ENCODE peak calls at places on chromosomes 11 and 22, in five cellular contexts. H is AG09319, N is transverse colon, P is heart right ventricle, U is DND-41. O is an unnamed sample.

GRCh38 chr11:8671651-8672062 is 10.8 kb downstream of the TRIM66 start:
- DNase-seq in H (no peak), N (no peak), P (peak; percentile 49), U (no peak), O (no peak)

GRCh38 chr11:77212314-77213007 is 84.4 kb downstream of the MYO7A start:
- DNase-seq in H (no peak), N (no peak), P (no peak), U (no peak), O (no peak)

GRCh38 chr22:28375761-28376534 is 303.7 kb downstream of the TTC28 start:
- DNase-seq in H (no peak), N (no peak), P (no peak), U (no peak), O (peak; percentile 52)

GRCh38 chr11:2944953-2945756 is 15.9 kb upstream of the PHLDA2 start:
- DNase-seq in H (peak; percentile 75), N (peak; percentile 86), P (peak; percentile 92), U (no peak), O (no peak)

GRCh38 chr11:47918882-47919495 is 61.4 kb upstream of the PTPRJ start:
- DNase-seq in H (no peak), N (no peak), P (no peak), U (no peak), O (no peak)

GRCh38 chr11:518463-519202 is 11.6 kb upstream of the RNH1 start:
- DNase-seq in H (peak; percentile 94), N (peak; percentile 95), P (peak; percentile 88), U (no peak), O (peak; percentile 90)

GRCh38 chr11:1281326-1281973 is 28.0 kb downstream of the TOLLIP start:
- DNase-seq in H (no peak), N (no peak), P (no peak), U (no peak), O (no peak)

GRCh38 chr11:47518212-47518959 is 34.5 kb downstream of the CELF1 start:
- DNase-seq in H (no peak), N (no peak), P (no peak), U (no peak), O (no peak)

GRCh38 chr11:123061403-123062157 is at the start of gene HSPA8:
- DNase-seq in H (no peak), N (peak; percentile 75), P (peak; percentile 68), U (peak; percentile 74), O (no peak)

GRCh38 chr11:995752-996420 is 40.6 kb downstream of the MUC6 start:
- DNase-seq in H (no peak), N (no peak), P (no peak), U (no peak), O (no peak)

GRCh38 chr11:57466680-57467079 is 6.4 kb downstream of the RTN4RL2 start:
- DNase-seq in H (no peak), N (no peak), P (no peak), U (no peak), O (no peak)

GRCh38 chr22:36852056-36852973 is 8.5 kb upstream of the NCF4 start:
- DNase-seq in H (no peak), N (no peak), P (no peak), U (no peak), O (no peak)

GRCh38 chr11:21037836-21038235 is 368.4 kb downstream of the NELL1 start:
- DNase-seq in H (no peak), N (no peak), P (no peak), U (no peak), O (no peak)

GRCh38 chr11:1827095-1827797 is 7.5 kb upstream of the SYT8 start:
- DNase-seq in H (no peak), N (peak; percentile 71), P (peak; percentile 64), U (no peak), O (no peak)

GRCh38 chr11:69173925-69174591 is 18.3 kb downstream of the SMIM38 start:
- DNase-seq in H (no peak), N (no peak), P (no peak), U (no peak), O (no peak)

GRCh38 chr11:78365381-78365792 is 52.2 kb downstream of the GAB2 start:
- DNase-seq in H (no peak), N (no peak), P (no peak), U (no peak), O (no peak)

GRCh38 chr22:24402460-24403192 is 24.8 kb upstream of the ADORA2A start:
- DNase-seq in H (peak; percentile 67), N (peak; percentile 92), P (peak; percentile 90), U (no peak), O (peak; percentile 99)

GRCh38 chr11:34261095-34261494 is 96.7 kb downstream of the ABTB2 start:
- DNase-seq in H (no peak), N (no peak), P (no peak), U (no peak), O (no peak)

GRCh38 chr11:34264266-34265110 is 93.3 kb downstream of the ABTB2 start:
- DNase-seq in H (no peak), N (no peak), P (no peak), U (no peak), O (no peak)

GRCh38 chr11:34262601-34263081 is 95.2 kb downstream of the ABTB2 start:
- DNase-seq in H (no peak), N (no peak), P (no peak), U (no peak), O (no peak)

GRCh38 chr11:34261820-34262219 is 96.0 kb downstream of the ABTB2 start:
- DNase-seq in H (no peak), N (no peak), P (no peak), U (no peak), O (no peak)

DNA sequence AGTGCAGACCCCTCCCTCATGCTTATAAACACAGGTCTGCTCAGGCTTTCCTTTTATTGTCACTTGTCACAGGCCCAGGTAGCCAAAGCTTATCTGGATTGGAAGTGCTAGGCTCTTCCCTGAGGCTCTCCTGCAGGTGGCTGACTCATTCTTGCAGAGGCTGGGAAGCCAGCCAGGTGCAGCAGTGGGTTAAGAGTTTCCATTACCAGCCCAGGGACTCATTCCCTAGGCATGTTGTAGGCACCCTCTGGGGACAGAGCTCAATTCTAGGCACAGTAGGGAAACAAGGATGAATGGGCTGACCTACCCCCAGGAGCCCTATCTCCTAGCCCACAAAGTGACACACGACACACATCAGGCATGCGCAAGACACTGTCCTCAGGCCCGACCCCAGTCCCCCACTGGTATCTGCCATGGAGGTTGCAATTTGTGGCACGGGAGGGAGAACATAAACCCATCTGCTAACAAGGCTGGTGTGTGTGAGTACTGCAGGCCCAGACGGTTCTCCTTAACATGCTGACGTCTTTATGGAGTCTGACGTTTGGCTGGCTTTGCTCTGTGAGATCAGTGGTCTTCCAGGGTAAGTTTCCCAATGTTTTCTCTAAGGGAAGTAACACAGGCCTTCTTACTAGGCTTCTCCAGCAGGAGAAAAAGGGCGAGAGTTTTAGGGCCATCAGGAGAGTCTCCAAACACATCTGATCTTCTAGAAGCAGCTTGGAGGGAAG is 94.2 kb downstream of the ABTB2 start:
- DNase-seq in H (peak; percentile 56), N (peak; percentile 79), P (peak; percentile 41), U (no peak), O (peak; percentile 96)
- TF ChIP-seq CTCF in H (no peak), N (no peak), P (no peak), U (no peak), O (no peak)

DNA sequence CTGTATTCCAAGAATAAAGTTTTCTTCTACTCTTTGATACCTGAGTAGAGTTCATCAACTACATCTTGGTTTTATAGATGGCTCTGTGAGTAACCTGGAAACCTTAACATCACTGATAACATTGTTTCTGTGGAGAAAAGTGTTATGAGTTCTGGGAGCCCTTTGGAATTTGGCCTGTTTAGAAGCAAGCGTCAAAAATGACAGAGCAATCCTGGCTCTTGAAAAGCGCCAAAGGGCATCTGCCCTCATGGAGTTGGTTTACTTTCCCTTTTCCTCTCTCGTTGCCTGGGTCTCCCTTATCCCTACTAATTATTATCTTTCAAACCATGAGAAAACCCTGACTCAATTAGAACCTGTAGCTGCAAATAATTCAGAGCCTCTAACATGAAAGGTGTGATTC is 140.1 kb downstream of the DBX1 start:
- DNase-seq in H (no peak), N (no peak), P (no peak), U (no peak), O (no peak)
- TF ChIP-seq CTCF in H (no peak), N (no peak), P (no peak), U (no peak), O (no peak)

GRCh38 chr22:42313804-42314581 is 43.5 kb upstream of the TCF20 start:
- DNase-seq in H (no peak), N (peak; percentile 87), P (no peak), U (no peak), O (no peak)
- TF ChIP-seq CTCF in H (no peak), N (peak; percentile 79), P (peak; percentile 42), U (peak; percentile 33), O (peak; percentile 22)

GRCh38 chr11:129737535-129738230 is 78.0 kb upstream of the TMEM45B start:
- DNase-seq in H (no peak), N (no peak), P (no peak), U (no peak), O (no peak)
- TF ChIP-seq CTCF in H (no peak), N (no peak), P (no peak), U (no peak), O (no peak)

DNA sequence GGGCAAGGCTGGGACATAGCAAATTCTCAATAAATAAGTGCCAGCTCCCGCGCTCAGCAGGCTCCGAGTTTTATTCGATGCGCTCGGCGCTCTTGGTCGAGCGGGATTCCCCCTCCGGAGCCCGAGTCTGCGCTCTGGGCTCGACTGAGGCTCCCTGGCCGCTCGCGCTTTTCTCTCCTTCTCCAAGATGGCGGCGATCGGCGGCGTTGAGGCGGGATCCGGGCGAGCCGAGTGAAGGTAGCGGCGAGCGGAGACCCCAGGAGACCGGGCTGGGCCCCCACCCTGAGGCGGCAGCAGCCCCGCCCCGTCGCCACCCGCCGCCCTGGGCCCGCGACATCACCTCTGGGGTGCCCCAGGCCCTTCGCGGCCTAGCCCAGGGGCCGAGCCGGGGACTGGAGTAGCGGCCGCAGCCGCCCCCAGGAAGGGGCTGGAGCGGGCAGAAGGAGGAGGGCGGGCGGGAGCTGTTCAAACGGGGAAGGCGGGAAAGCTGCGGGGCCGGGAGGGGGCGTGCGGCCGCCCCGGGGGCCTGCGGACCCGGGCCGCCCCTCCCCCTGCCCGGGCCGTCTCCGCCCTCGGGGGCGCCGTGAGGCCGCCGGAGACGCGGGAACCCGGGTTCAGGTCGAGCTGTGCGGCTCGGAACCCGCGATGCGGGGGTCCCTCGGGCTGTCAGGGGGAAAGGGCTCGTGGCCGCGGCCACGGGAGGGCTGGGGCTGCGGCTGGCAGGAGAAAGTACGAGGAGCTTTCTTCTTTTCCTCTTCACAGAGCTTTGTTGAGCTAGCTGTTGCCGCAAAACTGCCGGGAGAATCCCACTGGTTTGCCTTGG is at the start of gene HMGXB4:
- DNase-seq in H (peak; percentile 64), N (peak; percentile 88), P (peak; percentile 90), U (peak; percentile 88), O (peak; percentile 48)
- TF ChIP-seq CTCF in H (no peak), N (no peak), P (peak; percentile 47), U (peak; percentile 20), O (no peak)

GRCh38 chr22:49586873-49587272 is 240.8 kb downstream of the BRD1 start:
- DNase-seq in H (no peak), N (peak; percentile 5), P (no peak), U (peak; percentile 12), O (no peak)
- TF ChIP-seq CTCF in H (no peak), N (no peak), P (no peak), U (peak; percentile 46), O (no peak)

GRCh38 chr11:130137999-130138398 is 21.6 kb upstream of the ST14 start:
- DNase-seq in H (no peak), N (no peak), P (no peak), U (no peak), O (no peak)
- TF ChIP-seq CTCF in H (no peak), N (no peak), P (no peak), U (no peak), O (no peak)

O was measured in LNCaP clone FGC.